ENCODE peak calls at places on chromosomes 11 and 22, in eight cellular contexts. G is NCI-H774; Y is lower leg skin; T is activated CD4-positive, alpha-beta T cell treated with anti-CD3 and anti-CD28 coated beads, Interleukin-2, amount 50 U/mL, for 1 hour; A is NCI-H1105 treated with DMSO at 0.1 percent for 48 hours; D is AG10803; N is cardiac muscle cell; U is left cardiac atrium. S is an unnamed sample.

GRCh38 chr11:35548925-35549561 is 23.6 kb upstream of the PAMR1 start:
- DNase-seq in T (no peak), U (no peak), Y (no peak), D (no peak), A (no peak), N (no peak), G (no peak), S (no peak)

GRCh38 chr11:126440792-126441514 is 85.5 kb downstream of the ST3GAL4 start:
- DNase-seq in U (peak), A (peak), G (peak), D (peak), N (peak), Y (peak), T (peak), S (peak)

GRCh38 chr11:7451952-7452507 is 33.3 kb upstream of the OLFML1 start:
- DNase-seq in D (no peak), N (no peak), A (no peak), T (no peak), Y (no peak), U (no peak), G (no peak), S (no peak)

GRCh38 chr22:24981656-24982055 is 29.1 kb downstream of the KIAA1671 start:
- DNase-seq in D (no peak), U (no peak), T (no peak), N (no peak), G (no peak), A (no peak), Y (no peak), S (no peak)

GRCh38 chr11:110883266-110883665 is 171.0 kb upstream of the ARHGAP20 start:
- DNase-seq in U (no peak), D (peak), Y (peak), G (no peak), T (no peak), N (no peak), A (no peak), S (no peak)

GRCh38 chr11:68965901-68966868 is 14.6 kb downstream of the MRGPRD start:
- DNase-seq in N (no peak), T (no peak), D (no peak), Y (no peak), G (no peak), U (no peak), A (no peak), S (no peak)

GRCh38 chr11:61698173-61698965 is 18.2 kb downstream of the DAGLA start:
- DNase-seq in N (no peak), U (no peak), T (no peak), Y (no peak), A (no peak), G (no peak), D (peak), S (no peak)

GRCh38 chr11:13983081-13983751 is 20.7 kb downstream of the SPON1 start:
- DNase-seq in T (no peak), Y (no peak), G (no peak), U (no peak), N (no peak), A (no peak), D (peak), S (no peak)

GRCh38 chr22:44582016-44582415 is 84.0 kb upstream of the RTL6 start:
- DNase-seq in D (no peak), N (no peak), Y (no peak), G (no peak), U (no peak), A (no peak), T (no peak), S (no peak)

GRCh38 chr11:85769758-85770157 is 41.2 kb downstream of the SYTL2 start:
- DNase-seq in Y (no peak), A (no peak), N (no peak), T (no peak), D (no peak), U (no peak), G (no peak), S (no peak)

GRCh38 chr11:123069878-123070821 is 8.2 kb upstream of the HSPA8 start:
- DNase-seq in T (no peak), D (no peak), N (no peak), A (no peak), G (no peak), U (no peak), Y (no peak), S (no peak)

GRCh38 chr11:113159967-113160621 is 154.3 kb upstream of the TTC12 start:
- DNase-seq in U (no peak), G (no peak), Y (peak), D (peak), T (no peak), A (no peak), N (peak), S (no peak)

GRCh38 chr11:133941546-133941945 is 15.2 kb downstream of the IGSF9B start:
- DNase-seq in U (no peak), N (no peak), Y (no peak), A (no peak), D (no peak), G (no peak), T (no peak), S (no peak)

GRCh38 chr22:29457730-29458129 is 19.3 kb downstream of the RFPL1 start:
- DNase-seq in N (peak), T (no peak), A (peak), Y (no peak), D (peak), U (no peak), G (peak), S (no peak)

GRCh38 chr11:5767056-5767455 is 13.0 kb downstream of the OR52N4 start:
- DNase-seq in T (no peak), N (no peak), A (no peak), G (no peak), U (no peak), Y (no peak), D (no peak), S (no peak)

GRCh38 chr11:25860677-25861445 is 471.1 kb upstream of the ANO3 start:
- DNase-seq in D (no peak), A (peak), Y (no peak), T (no peak), U (no peak), N (peak), G (no peak), S (no peak)

GRCh38 chr22:19921544-19922081 is 20.0 kb upstream of the COMT start:
- DNase-seq in N (no peak), D (no peak), T (no peak), G (no peak), Y (no peak), U (no peak), A (no peak), S (no peak)

GRCh38 chr11:127017482-127017881 is 16.9 kb upstream of the KIRREL3 start:
- DNase-seq in N (peak), T (no peak), G (no peak), Y (no peak), A (no peak), D (peak), U (no peak), S (no peak)

GRCh38 chr11:117172678-117173421 is 5.7 kb upstream of the SIDT2 start:
- DNase-seq in D (no peak), Y (no peak), A (no peak), T (no peak), G (no peak), U (no peak), N (no peak), S (no peak)

GRCh38 chr11:73273246-73273890 is 1.2 kb downstream of the P2RY6 start:
- DNase-seq in Y (no peak), D (no peak), U (no peak), T (no peak), A (no peak), G (no peak), N (no peak), S (no peak)

GRCh38 chr11:119716475-119717057 is 12.4 kb downstream of the NECTIN1 start:
- DNase-seq in D (no peak), N (no peak), T (no peak), G (no peak), U (no peak), Y (no peak), A (no peak), S (no peak)

GRCh38 chr11:126501641-126502040 is 146.2 kb downstream of the ST3GAL4 start:
- DNase-seq in N (no peak), Y (no peak), G (no peak), D (no peak), U (no peak), A (no peak), T (no peak), S (no peak)

GRCh38 chr22:48318173-48318572 is 1509.5 kb downstream of the BRD1 start:
- DNase-seq in T (no peak), Y (no peak), U (no peak), N (no peak), G (no peak), A (no peak), D (no peak), S (no peak)

GRCh38 chr11:125720781-125721180 is 25.3 kb upstream of the PATE1 start:
- DNase-seq in N (no peak), Y (no peak), A (no peak), U (no peak), T (no peak), G (no peak), D (no peak), S (no peak)

GRCh38 chr11:30545507-30545906 is 40.6 kb downstream of the MPPED2 start:
- DNase-seq in T (no peak), U (no peak), A (no peak), D (no peak), Y (no peak), G (no peak), N (no peak), S (no peak)

GRCh38 chr11:72303179-72303578 is 59.2 kb upstream of the PHOX2A start:
- DNase-seq in T (no peak), Y (no peak), N (no peak), D (no peak), U (no peak), A (no peak), G (no peak), S (no peak)

GRCh38 chr22:48101704-48102103 is 1339.3 kb downstream of the TBC1D22A start:
- DNase-seq in U (no peak), D (no peak), N (no peak), T (no peak), A (no peak), Y (no peak), G (no peak), S (no peak)

GRCh38 chr22:20966883-20967696 is at the start of gene AIFM3:
- DNase-seq in T (no peak), A (no peak), G (no peak), N (no peak), U (no peak), Y (no peak), D (no peak), S (no peak)

GRCh38 chr11:124405611-124406010 is 6.8 kb upstream of the OR8B3 start:
- DNase-seq in D (no peak), U (no peak), G (no peak), T (no peak), N (no peak), Y (no peak), A (no peak), S (no peak)

GRCh38 chr11:78731008-78731407 is 156.3 kb upstream of the NARS2 start:
- DNase-seq in T (no peak), N (no peak), D (peak), G (no peak), U (no peak), Y (no peak), A (peak), S (peak)

GRCh38 chr11:66856496-66857233 is at the start of gene LRFN4:
- DNase-seq in D (no peak), N (peak), G (peak), A (peak), Y (no peak), T (peak), U (no peak), S (peak)

GRCh38 chr22:31940506-31940905 is 3.8 kb upstream of the YWHAH start:
- DNase-seq in U (no peak), D (no peak), Y (no peak), A (no peak), T (no peak), G (no peak), N (no peak), S (no peak)

GRCh38 chr11:47186076-47186936 is at the start of gene PACSIN3:
- DNase-seq in Y (no peak), G (no peak), A (peak), T (peak), D (no peak), N (peak), U (peak), S (no peak)

GRCh38 chr11:129935723-129936122 is 40.3 kb upstream of the NFRKB start:
- DNase-seq in G (no peak), T (no peak), A (no peak), U (no peak), N (no peak), Y (no peak), D (no peak), S (no peak)

GRCh38 chr11:65870706-65871681 is 1.6 kb downstream of the EFEMP2 start:
- DNase-seq in T (no peak), U (no peak), Y (no peak), A (no peak), N (no peak), D (peak), G (no peak), S (no peak)

GRCh38 chr11:2248762-2249161 is 21.6 kb downstream of the ASCL2 start:
- DNase-seq in A (no peak), D (no peak), N (no peak), T (no peak), U (no peak), Y (no peak), G (no peak), S (no peak)

GRCh38 chr11:131810511-131810910 is 440.1 kb downstream of the NTM start:
- DNase-seq in T (no peak), D (peak), G (no peak), U (no peak), Y (no peak), N (no peak), A (no peak), S (no peak)

S was measured in NCI-H748 treated with DMSO at 0.1 percent for 48 hours.